ENCODE peak calls at places on chromosomes 6 and 20, in four cellular contexts. Z, R, L and C are unnamed samples.

GRCh38 chr6:89951574-89952360 is 57.5 kb downstream of the GJA10 start:
- DNase-seq in Z (no peak), R (no peak), L (no peak), C (peak; percentile 11)

GRCh38 chr20:61937146-61937962 is 128.3 kb downstream of the TAF4 start:
- DNase-seq in Z (no peak), R (peak; percentile 58), L (no peak), C (no peak)

GRCh38 chr6:166026586-166027126 is 141.0 kb downstream of the TBXT start:
- DNase-seq in Z (no peak), R (no peak), L (no peak), C (no peak)

GRCh38 chr6:33696538-33697518 is 14.7 kb downstream of the UQCC2 start:
- DNase-seq in Z (peak; percentile 52), R (no peak), L (peak; percentile 45), C (no peak)

GRCh38 chr6:151071295-151071694 is 168.5 kb upstream of the AKAP12 start:
- DNase-seq in Z (no peak), R (no peak), L (no peak), C (no peak)

GRCh38 chr6:31270788-31271640 is 878 bp downstream of the HLA-C start:
- DNase-seq in Z (peak; percentile 70), R (peak; percentile 96), L (peak; percentile 79), C (no peak)

GRCh38 chr6:53361549-53362031 is 12.8 kb upstream of the ELOVL5 start:
- DNase-seq in Z (peak; percentile 84), R (no peak), L (no peak), C (no peak)

GRCh38 chr6:34288581-34288980 is 39.8 kb upstream of the SMIM29 start:
- DNase-seq in Z (no peak), R (no peak), L (no peak), C (no peak)

GRCh38 chr6:93304514-93304913 is 114.8 kb downstream of the EPHA7 start:
- DNase-seq in Z (no peak), R (no peak), L (no peak), C (no peak)

GRCh38 chr6:15420959-15421438 is 175.1 kb downstream of the JARID2 start:
- DNase-seq in Z (peak; percentile 22), R (no peak), L (no peak), C (no peak)

GRCh38 chr6:19988555-19988954 is 151.4 kb downstream of the ID4 start:
- DNase-seq in Z (no peak), R (no peak), L (no peak), C (no peak)

GRCh38 chr6:127582777-127583462 is 5.9 kb downstream of the C6orf58 start:
- DNase-seq in Z (no peak), R (no peak), L (no peak), C (no peak)

GRCh38 chr6:127900935-127901334 is at the start of gene THEMIS:
- DNase-seq in Z (peak; percentile 79), R (no peak), L (no peak), C (no peak)

GRCh38 chr6:27684264-27685211 is 211.6 kb upstream of the ZNF184 start:
- DNase-seq in Z (peak; percentile 35), R (no peak), L (no peak), C (peak; percentile 4)

GRCh38 chr6:161128680-161129196 is 137.2 kb downstream of the MAP3K4 start:
- DNase-seq in Z (no peak), R (no peak), L (no peak), C (no peak)

GRCh38 chr6:84522135-84522535 is 242.3 kb downstream of the TBX18 start:
- DNase-seq in Z (no peak), R (no peak), L (no peak), C (no peak)

GRCh38 chr6:91149914-91150674 is 563.2 kb upstream of the MAP3K7 start:
- DNase-seq in Z (no peak), R (no peak), L (no peak), C (no peak)

GRCh38 chr6:33317668-33318425 is at the start of gene ZBTB22:
- DNase-seq in Z (peak; percentile 97), R (peak; percentile 98), L (peak; percentile 98), C (peak; percentile 96)

GRCh38 chr6:113893866-113894265 is 36.7 kb downstream of the MARCKS start:
- DNase-seq in Z (no peak), R (no peak), L (no peak), C (no peak)

GRCh38 chr6:52155791-52156576 is 30.2 kb upstream of the IL17A start:
- DNase-seq in Z (no peak), R (no peak), L (no peak), C (no peak)

GRCh38 chr6:63785006-63785405 is 149.4 kb downstream of the PHF3 start:
- DNase-seq in Z (no peak), R (no peak), L (no peak), C (no peak)

GRCh38 chr6:157823001-157823522 is at the start of gene SNX9:
- DNase-seq in Z (peak; percentile 51), R (peak; percentile 94), L (peak; percentile 85), C (no peak)

GRCh38 chr6:150579611-150580010 is 20.1 kb upstream of the PLEKHG1 start:
- DNase-seq in Z (no peak), R (no peak), L (no peak), C (no peak)

GRCh38 chr6:50816115-50816675 is 2.5 kb upstream of the TFAP2B start:
- DNase-seq in Z (peak; percentile 21), R (peak; percentile 62), L (peak; percentile 64), C (peak; percentile 40)

GRCh38 chr6:125810435-125810834 is 19.7 kb downstream of the NCOA7 start:
- DNase-seq in Z (no peak), R (no peak), L (no peak), C (no peak)

GRCh38 chr6:27213544-27214125 is 33.9 kb upstream of the PRSS16 start:
- DNase-seq in Z (no peak), R (no peak), L (no peak), C (no peak)

GRCh38 chr20:38393259-38393658 is 41.9 kb downstream of the SNHG17 start:
- DNase-seq in Z (no peak), R (no peak), L (no peak), C (no peak)

GRCh38 chr6:158060447-158061360 is 79.0 kb downstream of the SYNJ2 start:
- DNase-seq in Z (peak; percentile 6), R (no peak), L (peak; percentile 52), C (peak; percentile 65)

GRCh38 chr6:68747110-68747509 is 112.0 kb downstream of the ADGRB3 start:
- DNase-seq in Z (no peak), R (no peak), L (no peak), C (no peak)

GRCh38 chr20:36487069-36487468 is 54.2 kb upstream of the MYL9 start:
- DNase-seq in Z (no peak), R (no peak), L (no peak), C (no peak)

GRCh38 chr6:104956663-104957294 is at the start of gene LIN28B:
- DNase-seq in Z (no peak), R (no peak), L (no peak), C (no peak)

GRCh38 chr6:3457710-3458605 is 1.1 kb upstream of the SLC22A23 start:
- DNase-seq in Z (peak; percentile 4), R (no peak), L (peak; percentile 70), C (no peak)

GRCh38 chr20:20073851-20074252 is 21.5 kb downstream of the CFAP61 start:
- DNase-seq in Z (no peak), R (no peak), L (no peak), C (no peak)

GRCh38 chr6:149234051-149234962 is 83.2 kb upstream of the TAB2 start:
- DNase-seq in Z (peak; percentile 59), R (no peak), L (no peak), C (no peak)

GRCh38 chr6:121506761-121507754 is 71.6 kb downstream of the GJA1 start:
- DNase-seq in Z (no peak), R (no peak), L (no peak), C (no peak)

GRCh38 chr6:85081102-85081501 is 316.7 kb upstream of the TBX18 start:
- DNase-seq in Z (no peak), R (no peak), L (no peak), C (no peak)

GRCh38 chr6:158660331-158660730 is 10.5 kb downstream of the SYTL3 start:
- DNase-seq in Z (peak; percentile 69), R (no peak), L (no peak), C (no peak)

GRCh38 chr6:120279706-120280105 is 930.1 kb upstream of the MAN1A1 start:
- DNase-seq in Z (no peak), R (no peak), L (no peak), C (no peak)

DNA sequence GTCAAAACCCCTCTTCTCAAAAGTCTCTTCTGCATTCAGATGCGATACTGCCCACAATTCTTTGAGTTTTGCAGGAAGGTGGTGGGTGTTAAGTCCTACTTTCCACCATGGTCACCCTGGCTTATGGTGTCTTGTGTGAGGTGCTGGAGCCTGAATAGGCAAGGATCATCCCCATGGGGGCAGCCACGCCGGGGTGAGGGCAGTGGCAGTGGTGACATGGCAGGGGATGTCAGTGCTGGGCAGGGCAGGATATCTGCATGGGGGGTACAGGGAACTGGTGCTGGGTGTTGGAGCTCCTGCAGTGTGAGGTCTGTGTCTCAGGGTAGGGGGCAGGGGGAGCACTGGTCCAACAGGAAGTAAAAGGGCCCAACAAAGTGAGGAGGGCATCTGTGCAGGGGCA is 2.3 kb downstream of the MAS1 start:
- DNase-seq in Z (no peak), R (no peak), L (no peak), C (no peak)
- H3K27ac ChIP-seq in Z (no peak overlapping the region), R (no peak overlapping the region), L (no peak overlapping the region), C (no peak overlapping the region)

GRCh38 chr20:595330-596308 is 14.5 kb downstream of the TCF15 start:
- DNase-seq in Z (no peak), R (no peak), L (no peak), C (no peak)
- H3K27ac ChIP-seq in Z (no peak overlapping the region), R (no peak overlapping the region), L (no peak overlapping the region), C (no peak overlapping the region)

DNA sequence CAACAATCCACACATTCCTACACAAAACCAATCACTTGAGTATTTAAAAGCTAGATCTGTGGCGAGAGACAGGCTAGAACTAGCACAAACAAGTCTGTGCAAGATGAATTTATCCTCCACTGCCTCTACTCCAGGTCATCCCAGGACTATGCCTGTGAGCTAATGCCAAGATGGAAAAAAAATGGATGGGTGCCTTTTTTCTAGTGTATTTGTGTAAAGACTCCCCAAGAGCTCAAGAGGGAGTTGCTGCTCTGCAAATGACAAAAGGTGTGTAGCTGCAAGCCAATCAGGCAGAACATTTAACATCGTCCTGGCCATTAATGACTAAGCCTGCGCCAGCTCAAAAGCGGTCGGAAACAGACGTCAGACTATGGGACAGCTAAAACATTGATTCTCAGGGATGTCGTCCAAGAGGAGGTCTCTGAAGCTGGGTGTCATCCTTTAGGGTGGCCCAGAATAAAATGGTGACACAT is 21.9 kb downstream of the ATXN1 start:
- DNase-seq in Z (no peak), R (no peak), L (no peak), C (no peak)
- H3K27ac ChIP-seq in Z (no peak overlapping the region), R (peak overlapping the region; percentile 46), L (no peak overlapping the region), C (no peak overlapping the region)

DNA sequence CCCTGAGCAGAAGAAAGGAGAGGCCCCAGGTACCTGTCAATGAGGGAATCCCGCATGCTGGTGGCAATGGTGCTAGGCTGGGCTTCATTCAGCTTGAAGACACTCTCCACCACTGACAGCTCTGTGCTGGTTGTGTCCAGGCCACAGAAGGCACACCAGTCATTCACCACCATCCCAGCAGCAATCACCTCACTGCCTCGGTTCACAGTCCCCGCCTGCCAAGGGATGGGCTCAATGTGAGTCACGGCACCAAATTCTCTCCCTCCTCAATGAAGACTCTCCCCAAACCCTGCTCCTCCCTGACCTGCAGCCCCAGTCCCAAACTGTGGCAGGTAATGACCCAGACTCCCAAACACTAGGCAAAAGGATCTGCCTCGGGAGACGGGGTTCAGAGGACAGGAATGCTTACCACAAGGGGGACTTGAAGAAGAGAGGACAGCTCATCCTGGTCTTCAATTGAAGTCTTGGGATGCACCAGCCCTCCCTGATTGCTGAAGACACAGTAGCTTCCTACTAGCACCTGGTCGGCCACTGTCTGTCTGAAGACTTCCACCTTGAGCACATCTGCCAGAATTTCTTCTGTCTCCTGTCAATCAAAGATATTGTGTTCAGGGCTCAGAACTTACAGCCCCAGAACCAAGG is 1.7 kb upstream of the MMP24OS start:
- DNase-seq in Z (no peak), R (no peak), L (no peak), C (no peak)
- H3K27ac ChIP-seq in Z (no peak overlapping the region), R (no peak overlapping the region), L (peak overlapping the region; percentile 100), C (no peak overlapping the region)

GRCh38 chr20:47306755-47307370 is 49.6 kb downstream of the ZMYND8 start:
- DNase-seq in Z (no peak), R (no peak), L (no peak), C (no peak)
- H3K27ac ChIP-seq in Z (no peak overlapping the region), R (no peak overlapping the region), L (no peak overlapping the region), C (no peak overlapping the region)